ENCODE peak calls at places on chromosomes 2 and 18, in four cellular contexts. H, V, R and D are unnamed samples.

GRCh38 chr2:236703310-236703709 is 133.7 kb downstream of the ACKR3 start:
- DNase-seq in V (no peak), R (no peak), H (no peak), D (no peak)

GRCh38 chr2:5692561-5693287 is 540 bp downstream of the SOX11 start:
- DNase-seq in V (no peak), R (no peak), H (no peak), D (no peak)

GRCh38 chr18:74283255-74283554 is 8.6 kb downstream of the CYB5A start:
- DNase-seq in V (peak; percentile 27), H (peak; percentile 3), R (no peak), D (no peak)

GRCh38 chr2:217666338-217666737 is 336.5 kb downstream of the TNS1 start:
- DNase-seq in V (no peak), R (no peak), H (peak; percentile 25), D (no peak)

GRCh38 chr2:202051499-202052161 is 18.0 kb downstream of the FZD7 start:
- DNase-seq in V (no peak), R (no peak), H (no peak), D (peak; percentile 45)

GRCh38 chr2:46003912-46004473 is 293.2 kb upstream of the EPAS1 start:
- DNase-seq in H (no peak), V (no peak), R (no peak), D (no peak)

GRCh38 chr2:73986085-73986680 is 1.5 kb downstream of the TET3 start:
- DNase-seq in H (no peak), V (peak; percentile 68), R (no peak), D (no peak)

GRCh38 chr2:179861027-179861776 is at the start of gene ZNF385B:
- DNase-seq in R (peak; percentile 48), V (peak; percentile 19), H (peak; percentile 17), D (peak; percentile 43)

GRCh38 chr2:60819155-60819862 is 62.1 kb upstream of the REL start:
- DNase-seq in H (no peak), V (peak; percentile 85), R (no peak), D (no peak)